ENCODE peak calls at places on chromosome 4, in five cellular contexts. One of them, this sample, is unnamed.
A peak's percentile ranks its signal among the peaks of the same experiment; 100 is the strongest.

GRCh38 chr4:89868999-89869589 is 25.6 kb upstream of the MMRN1 start:
- DNase-seq in sciatic nerve: no peak
- DNase-seq in HCEC 1CT: no peak
- DNase-seq in EH: peak; percentile 5
- DNase-seq in BE2C: no peak
- DNase-seq in this sample: no peak

GRCh38 chr4:7394681-7395451 is 39.9 kb downstream of the PSAPL1 start:
- DNase-seq in sciatic nerve: peak; percentile 44
- DNase-seq in HCEC 1CT: no peak
- DNase-seq in EH: no peak
- DNase-seq in BE2C: no peak
- DNase-seq in this sample: no peak

GRCh38 chr4:37827030-37827705 is 682 bp downstream of the PGM2 start:
- DNase-seq in sciatic nerve: no peak
- DNase-seq in HCEC 1CT: peak; percentile 13
- DNase-seq in EH: peak; percentile 59
- DNase-seq in BE2C: no peak
- DNase-seq in this sample: peak; percentile 17

GRCh38 chr4:184282251-184282713 is 64.6 kb upstream of the ENPP6 start:
- DNase-seq in sciatic nerve: peak; percentile 40
- DNase-seq in HCEC 1CT: no peak
- DNase-seq in EH: no peak
- DNase-seq in BE2C: no peak
- DNase-seq in this sample: no peak

GRCh38 chr4:178196751-178197150 is 754.5 kb upstream of the AGA start:
- DNase-seq in sciatic nerve: no peak
- DNase-seq in HCEC 1CT: no peak
- DNase-seq in EH: no peak
- DNase-seq in BE2C: no peak
- DNase-seq in this sample: no peak

GRCh38 chr4:42151568-42152506 is 618 bp downstream of the BEND4 start:
- DNase-seq in sciatic nerve: no peak
- DNase-seq in HCEC 1CT: no peak
- DNase-seq in EH: no peak
- DNase-seq in BE2C: peak; percentile 95
- DNase-seq in this sample: peak; percentile 81

GRCh38 chr4:99945718-99946345 is 586 bp downstream of the DNAJB14 start:
- DNase-seq in sciatic nerve: no peak
- DNase-seq in HCEC 1CT: no peak
- DNase-seq in EH: peak; percentile 42
- DNase-seq in BE2C: peak; percentile 25
- DNase-seq in this sample: no peak

GRCh38 chr4:13533670-13534343 is 10.5 kb downstream of the NKX3-2 start:
- DNase-seq in sciatic nerve: no peak
- DNase-seq in HCEC 1CT: no peak
- DNase-seq in EH: no peak
- DNase-seq in BE2C: no peak
- DNase-seq in this sample: no peak

GRCh38 chr4:113531572-113531971 is 230.0 kb downstream of the CAMK2D start:
- DNase-seq in sciatic nerve: no peak
- DNase-seq in HCEC 1CT: no peak
- DNase-seq in EH: no peak
- DNase-seq in BE2C: no peak
- DNase-seq in this sample: no peak

GRCh38 chr4:119627267-119628190 is 1.1 kb downstream of the PDE5A start:
- DNase-seq in sciatic nerve: peak; percentile 82
- DNase-seq in HCEC 1CT: peak; percentile 67
- DNase-seq in EH: peak; percentile 81
- DNase-seq in BE2C: peak; percentile 67
- DNase-seq in this sample: peak; percentile 60

GRCh38 chr4:166366012-166366411 is 493.0 kb downstream of the TLL1 start:
- DNase-seq in sciatic nerve: no peak
- DNase-seq in HCEC 1CT: no peak
- DNase-seq in EH: no peak
- DNase-seq in BE2C: no peak
- DNase-seq in this sample: no peak

GRCh38 chr4:57182132-57182874 is 72.1 kb upstream of the IGFBP7 start:
- DNase-seq in sciatic nerve: peak; percentile 69
- DNase-seq in HCEC 1CT: no peak
- DNase-seq in EH: no peak
- DNase-seq in BE2C: peak; percentile 20
- DNase-seq in this sample: peak; percentile 42

GRCh38 chr4:34861661-34862060 is 1382.7 kb downstream of the ARAP2 start:
- DNase-seq in sciatic nerve: no peak
- DNase-seq in HCEC 1CT: no peak
- DNase-seq in EH: no peak
- DNase-seq in BE2C: no peak
- DNase-seq in this sample: no peak

GRCh38 chr4:140603286-140603685 is 34.5 kb upstream of the UCP1 start:
- DNase-seq in sciatic nerve: no peak
- DNase-seq in HCEC 1CT: no peak
- DNase-seq in EH: no peak
- DNase-seq in BE2C: no peak
- DNase-seq in this sample: no peak

GRCh38 chr4:169619518-169619957 is 840 bp upstream of the CLCN3 start:
- DNase-seq in sciatic nerve: no peak
- DNase-seq in HCEC 1CT: peak; percentile 27
- DNase-seq in EH: peak; percentile 36
- DNase-seq in BE2C: peak; percentile 36
- DNase-seq in this sample: peak; percentile 79

GRCh38 chr4:165905405-165906027 is 32.5 kb downstream of the TLL1 start:
- DNase-seq in sciatic nerve: no peak
- DNase-seq in HCEC 1CT: peak; percentile 18
- DNase-seq in EH: peak; percentile 43
- DNase-seq in BE2C: no peak
- DNase-seq in this sample: no peak

GRCh38 chr4:5114911-5115310 is 63.6 kb downstream of the STK32B start:
- DNase-seq in sciatic nerve: no peak
- DNase-seq in HCEC 1CT: no peak
- DNase-seq in EH: peak; percentile 90
- DNase-seq in BE2C: no peak
- DNase-seq in this sample: no peak

GRCh38 chr4:23297327-23297726 is 592.5 kb downstream of the PPARGC1A start:
- DNase-seq in sciatic nerve: no peak
- DNase-seq in HCEC 1CT: no peak
- DNase-seq in EH: no peak
- DNase-seq in BE2C: no peak
- DNase-seq in this sample: no peak

GRCh38 chr4:92606227-92606626 is 302.5 kb downstream of the GRID2 start:
- DNase-seq in sciatic nerve: no peak
- DNase-seq in HCEC 1CT: no peak
- DNase-seq in EH: no peak
- DNase-seq in BE2C: no peak
- DNase-seq in this sample: no peak

GRCh38 chr4:118989098-118990080 is 100.7 kb downstream of the SYNPO2 start:
- DNase-seq in sciatic nerve: no peak
- DNase-seq in HCEC 1CT: peak; percentile 90
- DNase-seq in EH: peak; percentile 100
- DNase-seq in BE2C: no peak
- DNase-seq in this sample: no peak

GRCh38 chr4:156970501-156971167 is 965 bp downstream of the PDGFC start:
- DNase-seq in sciatic nerve: peak; percentile 74
- DNase-seq in HCEC 1CT: peak; percentile 57
- DNase-seq in EH: peak; percentile 80
- DNase-seq in BE2C: peak; percentile 45
- DNase-seq in this sample: peak; percentile 66

GRCh38 chr4:33841120-33841519 is 2403.2 kb downstream of the ARAP2 start:
- DNase-seq in sciatic nerve: no peak
- DNase-seq in HCEC 1CT: no peak
- DNase-seq in EH: no peak
- DNase-seq in BE2C: no peak
- DNase-seq in this sample: no peak

GRCh38 chr4:68498413-68499007 is 51.2 kb downstream of the TMPRSS11E start:
- DNase-seq in sciatic nerve: no peak
- DNase-seq in HCEC 1CT: peak; percentile 35
- DNase-seq in EH: peak; percentile 61
- DNase-seq in BE2C: peak; percentile 59
- DNase-seq in this sample: peak; percentile 72

GRCh38 chr4:15068298-15068697 is 66.0 kb downstream of the CPEB2 start:
- DNase-seq in sciatic nerve: no peak
- DNase-seq in HCEC 1CT: no peak
- DNase-seq in EH: no peak
- DNase-seq in BE2C: no peak
- DNase-seq in this sample: no peak

GRCh38 chr4:138097912-138098600 is 144.1 kb downstream of the SLC7A11 start:
- DNase-seq in sciatic nerve: no peak
- DNase-seq in HCEC 1CT: no peak
- DNase-seq in EH: no peak
- DNase-seq in BE2C: no peak
- DNase-seq in this sample: no peak

GRCh38 chr4:125365731-125366130 is 51.0 kb downstream of the FAT4 start:
- DNase-seq in sciatic nerve: no peak
- DNase-seq in HCEC 1CT: no peak
- DNase-seq in EH: no peak
- DNase-seq in BE2C: no peak
- DNase-seq in this sample: no peak